ENCODE peak calls at places on chromosome 2, in four cellular contexts. J is A673, Q is transverse colon, M is IMR-90. V is an unnamed sample.

GRCh38 chr2:126899786-126900185 is 1.1 kb downstream of the TEX51 start:
- DNase-seq in Q (no peak), M (no peak), J (no peak), V (no peak)

GRCh38 chr2:190119257-190119656 is 56.7 kb upstream of the MSTN start:
- DNase-seq in M (no peak), Q (no peak), J (no peak), V (no peak)

GRCh38 chr2:176177580-176178270 is 10.7 kb upstream of the HOXD1 start:
- DNase-seq in M (no peak), Q (no peak), J (peak; percentile 45), V (no peak)

GRCh38 chr2:145040433-145040832 is 520.5 kb upstream of the ZEB2 start:
- DNase-seq in Q (no peak), M (peak; percentile 48), J (no peak), V (no peak)

GRCh38 chr2:84900951-84901350 is 4.5 kb upstream of the TMSB10 start:
- DNase-seq in J (no peak), Q (no peak), M (no peak), V (no peak)

GRCh38 chr2:215904101-215904500 is 109.2 kb downstream of the MREG start:
- DNase-seq in M (peak; percentile 78), Q (no peak), J (peak; percentile 18), V (peak; percentile 68)

GRCh38 chr2:144925886-144926285 is 406.0 kb upstream of the ZEB2 start:
- DNase-seq in J (peak; percentile 27), M (no peak), Q (no peak), V (no peak)

GRCh38 chr2:72148975-72149555 is 1.4 kb upstream of the CYP26B1 start:
- DNase-seq in J (no peak), M (peak; percentile 10), Q (peak; percentile 46), V (peak; percentile 27)

GRCh38 chr2:3189076-3189591 is 188.5 kb downstream of the EIPR1 start:
- DNase-seq in M (peak; percentile 69), J (no peak), Q (no peak), V (no peak)

GRCh38 chr2:27184115-27184514 is 27.7 kb upstream of the ATRAID start:
- DNase-seq in M (no peak), Q (no peak), J (no peak), V (no peak)

GRCh38 chr2:163594572-163594971 is 141.2 kb downstream of the FIGN start:
- DNase-seq in J (no peak), M (no peak), Q (no peak), V (no peak)

GRCh38 chr2:9950521-9951271 is 797 bp upstream of the GRHL1 start:
- DNase-seq in Q (peak; percentile 50), J (peak; percentile 49), M (no peak), V (no peak)

GRCh38 chr2:74532222-74532621 is 2.5 kb downstream of the HTRA2 start:
- DNase-seq in J (peak; percentile 64), M (peak; percentile 66), Q (no peak), V (no peak)

GRCh38 chr2:203177361-203177760 is 61.5 kb upstream of the CYP20A1 start:
- DNase-seq in Q (no peak), M (no peak), J (no peak), V (no peak)

GRCh38 chr2:236666646-236667204 is 97.1 kb downstream of the ACKR3 start:
- DNase-seq in Q (no peak), M (no peak), J (no peak), V (no peak)

GRCh38 chr2:9112079-9112721 is 94.4 kb upstream of the ASAP2 start:
- DNase-seq in Q (no peak), M (peak; percentile 96), J (peak; percentile 63), V (peak; percentile 95)

GRCh38 chr2:168529054-168529833 is 73.2 kb downstream of the CERS6 start:
- DNase-seq in M (no peak), J (no peak), Q (no peak), V (peak; percentile 29)

GRCh38 chr2:110215566-110216158 is 3.3 kb upstream of the MTLN start:
- DNase-seq in J (no peak), M (no peak), Q (no peak), V (no peak)

GRCh38 chr2:152369176-152369860 is 34.3 kb downstream of the FMNL2 start:
- DNase-seq in J (no peak), M (peak; percentile 91), Q (no peak), V (peak; percentile 49)

GRCh38 chr2:64819774-64820688 is 166.3 kb upstream of the SERTAD2 start:
- DNase-seq in M (no peak), J (no peak), Q (peak; percentile 32), V (no peak)

GRCh38 chr2:180962727-180963312 is 17.6 kb upstream of the UBE2E3 start:
- DNase-seq in J (no peak), Q (no peak), M (no peak), V (peak; percentile 75)

GRCh38 chr2:227462972-227463931 is 8.7 kb upstream of the AGFG1 start:
- DNase-seq in M (no peak), J (no peak), Q (no peak), V (no peak)

GRCh38 chr2:217938038-217938437 is 64.8 kb downstream of the TNS1 start:
- DNase-seq in J (no peak), M (no peak), Q (no peak), V (no peak)

GRCh38 chr2:96195410-96196071 is 13.1 kb downstream of the STARD7 start:
- DNase-seq in Q (peak; percentile 46), M (peak; percentile 92), J (no peak), V (no peak)

GRCh38 chr2:175698076-175698475 is 304.0 kb downstream of the LNPK start:
- DNase-seq in Q (no peak), J (no peak), M (no peak), V (no peak)

GRCh38 chr2:73386894-73387636 is 1.4 kb downstream of the ALMS1 start:
- DNase-seq in J (peak; percentile 4), Q (no peak), M (no peak), V (no peak)

GRCh38 chr2:102768253-102768652 is 6.4 kb downstream of the TMEM182 start:
- DNase-seq in Q (no peak), M (no peak), J (no peak), V (no peak)

GRCh38 chr2:88932677-88933076 is 241.2 kb downstream of the RPIA start:
- DNase-seq in Q (no peak), J (no peak), M (no peak), V (no peak)

GRCh38 chr2:66440011-66440542 is 5.2 kb downstream of the MEIS1 start:
- DNase-seq in J (peak; percentile 80), M (no peak), Q (no peak), V (no peak)

GRCh38 chr2:160287476-160287875 is 87.4 kb upstream of the ITGB6 start:
- DNase-seq in Q (no peak), J (no peak), M (peak; percentile 66), V (no peak)

GRCh38 chr2:100214265-100214961 is 72.0 kb upstream of the AFF3 start:
- DNase-seq in J (no peak), Q (peak; percentile 24), M (no peak), V (no peak)

GRCh38 chr2:156845806-156846558 is 409.8 kb downstream of the GPD2 start:
- DNase-seq in Q (no peak), J (no peak), M (peak; percentile 49), V (peak; percentile 54)

GRCh38 chr2:207308519-207309224 is 142.9 kb upstream of the KLF7 start:
- DNase-seq in Q (no peak), J (no peak), M (peak; percentile 17), V (no peak)

GRCh38 chr2:11346129-11346528 is 1.7 kb upstream of the ROCK2 start:
- DNase-seq in J (peak; percentile 15), Q (no peak), M (no peak), V (no peak)
- H3K27ac ChIP-seq in J (no peak overlapping the region), Q (peak overlapping the region; percentile 100), M (peak overlapping the region; percentile 67), V (no peak overlapping the region)

GRCh38 chr2:111618953-111619902 is 264.8 kb downstream of the ANAPC1 start:
- DNase-seq in J (peak; percentile 30), Q (no peak), M (no peak), V (no peak)
- TF ChIP-seq CTCF in J (peak; percentile 59), Q (peak; percentile 20), M (no peak), V (peak; percentile 49)

GRCh38 chr2:28684142-28684858 is 67.3 kb upstream of the PPP1CB start:
- DNase-seq in Q (no peak), M (no peak), J (no peak), V (no peak)
- H3K4me1 ChIP-seq in Q (peaks cover 6% of the 10 kb centered on the region), M (peaks cover 23% of the 10 kb centered on the region), J (no peaks in the 10 kb centered on the region), V (peaks cover 10% of the 10 kb centered on the region)

GRCh38 chr2:16105178-16105663 is 164.9 kb downstream of the MYCN start:
- DNase-seq in M (no peak), Q (no peak), J (no peak), V (no peak)
- H3K27ac ChIP-seq in M (no peak overlapping the region), Q (no peak overlapping the region), J (no peak overlapping the region), V (no peak overlapping the region)

DNA sequence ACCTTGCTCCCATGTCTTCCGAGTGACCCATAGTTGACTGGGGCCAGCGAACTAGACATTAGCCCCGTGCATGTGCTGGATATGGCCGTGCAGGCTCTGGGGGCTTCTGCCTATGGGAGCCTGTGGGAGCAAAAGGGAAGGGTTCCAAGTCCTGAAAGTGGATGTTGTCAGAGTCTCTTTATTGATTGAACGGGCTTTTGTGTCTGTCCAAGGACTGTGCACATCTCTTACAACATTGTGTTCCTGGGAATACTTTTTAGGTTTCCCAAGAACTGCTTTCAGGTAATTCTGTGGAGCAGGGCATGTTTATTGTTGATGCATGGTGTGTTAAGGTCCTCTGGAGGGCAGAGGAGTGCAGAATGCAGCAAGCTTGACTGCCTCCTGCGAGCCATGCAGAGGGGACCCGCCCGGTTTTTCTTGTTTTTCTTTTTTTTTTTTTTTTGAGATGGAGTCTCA is 5.0 kb downstream of the RNF144A start:
- DNase-seq in J (no peak), Q (no peak), M (no peak), V (peak; percentile 25)
- TF ChIP-seq CTCF in J (no peak), Q (no peak), M (no peak), V (peak; percentile 55)

GRCh38 chr2:219248845-219249202 is 3.5 kb downstream of the STK16 start:
- DNase-seq in Q (no peak), M (no peak), J (no peak), V (no peak)
- H3K4me1 ChIP-seq in Q (peaks cover 73% of the 10 kb centered on the region), M (peaks cover 44% of the 10 kb centered on the region), J (peaks cover 43% of the 10 kb centered on the region), V (peaks cover 25% of the 10 kb centered on the region)

GRCh38 chr2:139556789-139557188 is 776.6 kb upstream of the NXPH2 start:
- DNase-seq in J (no peak), M (no peak), Q (no peak), V (no peak)
- H3K27ac ChIP-seq in J (no peak overlapping the region), M (no peak overlapping the region), Q (no peak overlapping the region), V (no peak overlapping the region)

GRCh38 chr2:234134496-234134895 is 84.0 kb downstream of the SPP2 start:
- DNase-seq in M (no peak), J (no peak), Q (no peak), V (no peak)

GRCh38 chr2:234137400-234138014 is 87.0 kb downstream of the SPP2 start:
- DNase-seq in Q (no peak), M (peak; percentile 21), J (peak; percentile 17), V (peak; percentile 93)

GRCh38 chr2:234135750-234136221 is 85.3 kb downstream of the SPP2 start:
- DNase-seq in J (peak; percentile 81), Q (peak; percentile 62), M (peak; percentile 76), V (no peak)

GRCh38 chr2:234138836-234139235 is 88.3 kb downstream of the SPP2 start:
- DNase-seq in J (no peak), M (no peak), Q (no peak), V (no peak)

GRCh38 chr2:234136461-234136860 is 86.0 kb downstream of the SPP2 start:
- DNase-seq in Q (no peak), M (no peak), J (no peak), V (peak; percentile 76)
- TF ChIP-seq CTCF in Q (no peak), M (no peak), J (no peak), V (peak; percentile 54)

GRCh38 chr2:173955867-173956266 is 9.3 kb downstream of the SP3 start:
- DNase-seq in M (no peak), J (no peak), Q (no peak), V (no peak)
- H3K4me1 ChIP-seq in M (peaks cover 7% of the 10 kb centered on the region), J (peaks cover 33% of the 10 kb centered on the region), Q (peaks cover 79% of the 10 kb centered on the region), V (peaks cover 3% of the 10 kb centered on the region)